ENCODE peak calls at places on chromosomes 6 and 20, in four cellular contexts. W, G, Q and E are unnamed samples.

GRCh38 chr6:27553123-27553904 is 80.4 kb upstream of the ZNF184 start:
- DNase-seq in W (peak), G (no peak), Q (no peak), E (no peak)

GRCh38 chr20:610130-611046 is at the start of gene TCF15:
- DNase-seq in W (no peak), G (no peak), Q (no peak), E (no peak)

GRCh38 chr20:40683221-40683893 is 5.7 kb downstream of the MAFB start:
- DNase-seq in W (peak), G (no peak), Q (no peak), E (peak)

GRCh38 chr20:19045366-19045765 is 167.1 kb upstream of the SLC24A3 start:
- DNase-seq in W (no peak), G (no peak), Q (no peak), E (no peak)

GRCh38 chr20:18496042-18496441 is 983 bp downstream of the RBBP9 start:
- DNase-seq in W (peak), G (no peak), Q (no peak), E (no peak)

GRCh38 chr20:50704971-50705370 is 13.6 kb upstream of the RIPOR3 start:
- DNase-seq in W (peak), G (no peak), Q (no peak), E (no peak)

GRCh38 chr20:57514273-57514751 is 10.6 kb downstream of the CTCFL start:
- DNase-seq in W (peak), G (peak), Q (no peak), E (peak)

GRCh38 chr6:4396032-4396431 is 260.7 kb upstream of the ECI2 start:
- DNase-seq in W (peak), G (no peak), Q (no peak), E (no peak)

GRCh38 chr6:158711264-158711663 is 61.4 kb downstream of the SYTL3 start:
- DNase-seq in W (no peak), G (no peak), Q (no peak), E (no peak)

GRCh38 chr6:139153876-139154275 is 19.0 kb downstream of the HECA start:
- DNase-seq in W (peak), G (no peak), Q (no peak), E (no peak)

GRCh38 chr20:23086056-23086551 is at the start of gene CD93:
- DNase-seq in W (no peak), G (no peak), Q (no peak), E (peak)

GRCh38 chr20:13430346-13431002 is 208.3 kb downstream of the TASP1 start:
- DNase-seq in W (peak), G (no peak), Q (no peak), E (no peak)

GRCh38 chr20:10131612-10132345 is 86.9 kb upstream of the SNAP25 start:
- DNase-seq in W (peak), G (no peak), Q (peak), E (peak)

GRCh38 chr20:41234546-41234945 is 83.0 kb downstream of the ZHX3 start:
- DNase-seq in W (no peak), G (no peak), Q (no peak), E (peak)

GRCh38 chr6:146200136-146200708 is 171.4 kb downstream of the GRM1 start:
- DNase-seq in W (no peak), G (no peak), Q (no peak), E (no peak)

GRCh38 chr20:25136643-25137559 is 55.0 kb upstream of the VSX1 start:
- DNase-seq in W (peak), G (peak), Q (no peak), E (peak)

GRCh38 chr6:154352898-154353585 is 3.6 kb downstream of the IPCEF1 start:
- DNase-seq in W (no peak), G (no peak), Q (no peak), E (no peak)

GRCh38 chr20:1964659-1965405 is 29.0 kb downstream of the PDYN start:
- DNase-seq in W (peak), G (no peak), Q (peak), E (no peak)

GRCh38 chr6:19472850-19473249 is 364.3 kb upstream of the ID4 start:
- DNase-seq in W (peak), G (no peak), Q (no peak), E (no peak)

GRCh38 chr6:74932214-74932923 is 273.5 kb downstream of the COL12A1 start:
- DNase-seq in W (no peak), G (no peak), Q (no peak), E (no peak)

GRCh38 chr6:108448481-108448880 is 112.2 kb upstream of the FOXO3 start:
- DNase-seq in W (no peak), G (no peak), Q (no peak), E (no peak)

GRCh38 chr20:46111028-46111835 is 6.9 kb upstream of the CD40 start:
- DNase-seq in W (peak), G (no peak), Q (no peak), E (peak)

GRCh38 chr6:45626087-45626891 is 248.6 kb upstream of the SUPT3H start:
- DNase-seq in W (peak), G (no peak), Q (no peak), E (no peak)

GRCh38 chr20:51412333-51412761 is 130.2 kb downstream of the NFATC2 start:
- DNase-seq in W (peak), G (no peak), Q (no peak), E (peak)

GRCh38 chr20:10513931-10514575 is 78.9 kb downstream of the SLX4IP start:
- DNase-seq in W (peak), G (no peak), Q (no peak), E (no peak)

GRCh38 chr6:39999006-39999867 is 65.0 kb upstream of the MOCS1 start:
- DNase-seq in W (no peak), G (no peak), Q (no peak), E (no peak)

GRCh38 chr6:14165091-14165490 is 47.5 kb downstream of the CD83 start:
- DNase-seq in W (peak), G (no peak), Q (no peak), E (no peak)

GRCh38 chr6:8329592-8329991 is 105.8 kb downstream of the SLC35B3 start:
- DNase-seq in W (no peak), G (no peak), Q (no peak), E (no peak)

GRCh38 chr20:47269309-47270165 is 87.0 kb downstream of the ZMYND8 start:
- DNase-seq in W (no peak), G (no peak), Q (no peak), E (no peak)

GRCh38 chr6:131519670-131520436 is 53.2 kb upstream of the ARG1 start:
- DNase-seq in W (peak), G (no peak), Q (peak), E (no peak)

GRCh38 chr6:32190054-32190945 is at the start of gene PBX2:
- DNase-seq in W (peak), G (peak), Q (peak), E (peak)

GRCh38 chr20:35888659-35889058 is 65.6 kb downstream of the SCAND1 start:
- DNase-seq in W (no peak), G (no peak), Q (no peak), E (no peak)

GRCh38 chr20:219290-220115 is 7.6 kb upstream of the DEFB129 start:
- DNase-seq in W (peak), G (no peak), Q (no peak), E (no peak)

GRCh38 chr20:34525709-34526416 is 9.6 kb downstream of the DYNLRB1 start:
- DNase-seq in W (peak), G (peak), Q (no peak), E (peak)

GRCh38 chr20:52490715-52491430 is 299.3 kb upstream of the ZFP64 start:
- DNase-seq in W (peak), G (no peak), Q (no peak), E (no peak)

GRCh38 chr6:136526196-136526930 is 23.9 kb downstream of the MAP7 start:
- DNase-seq in W (peak), G (no peak), Q (peak), E (peak)